ENCODE peak calls at places on chromosome 14, in five cellular contexts. B is H1; C is A549; V is activated naive CD4-positive, alpha-beta T cell treated with Interleukin-2 at 50 U/mL for 16 hours; A is iris pigment epithelial cell. X is an unnamed sample.

GRCh38 chr14:99990268-99991170 is 74.7 kb upstream of the EVL start:
- DNase-seq in B (no peak), C (no peak), V (no peak), A (no peak), X (no peak)

GRCh38 chr14:43898709-43899108 is 608.4 kb downstream of the FSCB start:
- DNase-seq in B (no peak), C (peak; percentile 0), V (no peak), A (no peak), X (no peak)

GRCh38 chr14:44396226-44396625 is 110.9 kb downstream of the FSCB start:
- DNase-seq in B (no peak), C (no peak), V (no peak), A (no peak), X (no peak)

GRCh38 chr14:77337880-77338279 is 17.0 kb downstream of the GSTZ1 start:
- DNase-seq in B (no peak), C (no peak), V (no peak), A (no peak), X (no peak)

GRCh38 chr14:103418508-103418818 is 33.2 kb downstream of the MARK3 start:
- DNase-seq in B (no peak), C (no peak), V (no peak), A (peak; percentile 95), X (peak; percentile 31)

GRCh38 chr14:71628433-71628832 is 303.8 kb upstream of the RGS6 start:
- DNase-seq in B (no peak), C (no peak), V (no peak), A (no peak), X (no peak)

GRCh38 chr14:91114079-91115065 is 499 bp downstream of the DGLUCY start:
- DNase-seq in B (peak; percentile 81), C (no peak), V (peak; percentile 66), A (peak; percentile 61), X (peak; percentile 81)

GRCh38 chr14:100665518-100666032 is 61.1 kb upstream of the DLK1 start:
- DNase-seq in B (no peak), C (peak; percentile 37), V (no peak), A (no peak), X (no peak)

GRCh38 chr14:83556065-83556464 is 1973.9 kb upstream of the FLRT2 start:
- DNase-seq in B (no peak), C (no peak), V (no peak), A (peak; percentile 78), X (no peak)

GRCh38 chr14:103073876-103074698 is 9.9 kb upstream of the LBHD2 start:
- DNase-seq in B (no peak), C (peak; percentile 50), V (no peak), A (no peak), X (no peak)

GRCh38 chr14:91320266-91320665 is 75.8 kb upstream of the GPR68 start:
- DNase-seq in B (no peak), C (no peak), V (no peak), A (no peak), X (no peak)

GRCh38 chr14:85934886-85935254 is 404.9 kb downstream of the FLRT2 start:
- DNase-seq in B (no peak), C (peak; percentile 0), V (no peak), A (no peak), X (no peak)

GRCh38 chr14:22872833-22873520 is 1.4 kb downstream of the LRP10 start:
- DNase-seq in B (no peak), C (no peak), V (no peak), A (peak; percentile 22), X (no peak)

GRCh38 chr14:101478796-101479410 is 82.4 kb upstream of the DIO3 start:
- DNase-seq in B (no peak), C (no peak), V (no peak), A (no peak), X (no peak)

GRCh38 chr14:102418169-102418852 is 55.6 kb downstream of the TECPR2 start:
- DNase-seq in B (no peak), C (no peak), V (no peak), A (no peak), X (no peak)

GRCh38 chr14:96198430-96199133 is 6.1 kb upstream of the BDKRB2 start:
- DNase-seq in B (no peak), C (no peak), V (no peak), A (peak; percentile 41), X (peak; percentile 34)

GRCh38 chr14:62420853-62421252 is 624.4 kb downstream of the KCNH5 start:
- DNase-seq in B (no peak), C (no peak), V (no peak), A (no peak), X (no peak)

GRCh38 chr14:90758959-90759358 is 57.3 kb downstream of the TTC7B start:
- DNase-seq in B (no peak), C (no peak), V (no peak), A (no peak), X (peak; percentile 30)

GRCh38 chr14:59582845-59583509 is 6.4 kb upstream of the CCDC175 start:
- DNase-seq in B (no peak), C (no peak), V (no peak), A (no peak), X (no peak)

GRCh38 chr14:61372842-61373555 is 51.6 kb downstream of the PRKCH start:
- DNase-seq in B (no peak), C (no peak), V (no peak), A (no peak), X (no peak)

GRCh38 chr14:99234982-99235491 is 37.0 kb downstream of the BCL11B start:
- DNase-seq in B (no peak), C (no peak), V (peak; percentile 84), A (no peak), X (peak; percentile 84)

GRCh38 chr14:102690509-102691286 is 86.6 kb upstream of the TRAF3 start:
- DNase-seq in B (no peak), C (peak; percentile 46), V (no peak), A (no peak), X (no peak)

GRCh38 chr14:105883066-105884005 is 357.0 kb downstream of the TMEM121 start:
- DNase-seq in B (no peak), C (no peak), V (no peak), A (no peak), X (no peak)

GRCh38 chr14:71478542-71478941 is 453.7 kb upstream of the RGS6 start:
- DNase-seq in B (no peak), C (no peak), V (no peak), A (peak; percentile 89), X (peak; percentile 13)

GRCh38 chr14:93316716-93317115 is 16.1 kb downstream of the BTBD7 start:
- DNase-seq in B (no peak), C (no peak), V (no peak), A (no peak), X (no peak)

GRCh38 chr14:88798161-88798560 is 5.4 kb upstream of the EML5 start:
- DNase-seq in B (no peak), C (no peak), V (no peak), A (no peak), X (no peak)

GRCh38 chr14:54625158-54625557 is 58.2 kb downstream of the SAMD4A start:
- DNase-seq in B (no peak), C (no peak), V (no peak), A (no peak), X (no peak)

GRCh38 chr14:55446833-55447232 is 6.4 kb upstream of the TBPL2 start:
- DNase-seq in B (no peak), C (peak; percentile 31), V (no peak), A (peak; percentile 91), X (no peak)

GRCh38 chr14:89330236-89331002 is 86.6 kb downstream of the FOXN3 start:
- DNase-seq in B (no peak), C (no peak), V (no peak), A (peak; percentile 97), X (no peak)

GRCh38 chr14:102540310-102541028 is 30.9 kb upstream of the ANKRD9 start:
- DNase-seq in B (no peak), C (no peak), V (no peak), A (peak; percentile 38), X (no peak)

GRCh38 chr14:101972126-101972785 is 7.9 kb downstream of the DYNC1H1 start:
- DNase-seq in B (no peak), C (peak; percentile 97), V (no peak), A (peak; percentile 100), X (no peak)

GRCh38 chr14:72488551-72488950 is 405.4 kb downstream of the DPF3 start:
- DNase-seq in B (no peak), C (no peak), V (no peak), A (no peak), X (no peak)

GRCh38 chr14:67643671-67644070 is 24.0 kb downstream of the ARG2 start:
- DNase-seq in B (no peak), C (no peak), V (no peak), A (no peak), X (no peak)

GRCh38 chr14:66530526-66530925 is 22.6 kb downstream of the GPHN start:
- DNase-seq in B (no peak), C (peak; percentile 2), V (no peak), A (no peak), X (no peak)

GRCh38 chr14:76551906-76552305 is 176.0 kb downstream of the ESRRB start:
- DNase-seq in B (no peak), C (no peak), V (no peak), A (no peak), X (no peak)

GRCh38 chr14:90450667-90451066 is 53.8 kb downstream of the CALM1 start:
- DNase-seq in B (no peak), C (no peak), V (no peak), A (no peak), X (no peak)

GRCh38 chr14:77307099-77307496 is 13.6 kb downstream of the POMT2 start:
- DNase-seq in B (no peak), C (no peak), V (no peak), A (peak; percentile 48), X (peak; percentile 28)

GRCh38 chr14:93115920-93116675 is at the start of gene ITPK1:
- DNase-seq in B (no peak), C (peak; percentile 58), V (peak; percentile 61), A (peak; percentile 48), X (peak; percentile 64)